ENCODE peak calls at places on chromosomes 1 and 21, in four cellular contexts. N is dorsolateral prefrontal cortex, I is sigmoid colon, K is MM.1S. R is an unnamed sample.

GRCh38 chr1:14476170-14476955 is 122.1 kb upstream of the KAZN start:
- DNase-seq in N (no peak), I (no peak), K (no peak), R (no peak)

GRCh38 chr1:211607752-211608478 is 29.0 kb upstream of the SLC30A1 start:
- DNase-seq in N (no peak), I (no peak), K (no peak), R (no peak)

GRCh38 chr1:6241887-6242740 is 1.9 kb upstream of the HES3 start:
- DNase-seq in N (no peak), I (no peak), K (no peak), R (no peak)

GRCh38 chr1:93576346-93576745 is 105.3 kb downstream of the BCAR3 start:
- DNase-seq in N (no peak), I (peak), K (no peak), R (no peak)

GRCh38 chr1:41539416-41539800 is 54.9 kb upstream of the EDN2 start:
- DNase-seq in N (no peak), I (peak), K (no peak), R (no peak)

GRCh38 chr1:169538998-169539871 is 47.0 kb downstream of the F5 start:
- DNase-seq in N (no peak), I (no peak), K (no peak), R (no peak)

GRCh38 chr1:50968884-50969610 is 998 bp upstream of the CDKN2C start:
- DNase-seq in N (peak), I (peak), K (no peak), R (no peak)

GRCh38 chr1:921011-921837 is 2.5 kb upstream of the SAMD11 start:
- DNase-seq in N (peak), I (no peak), K (peak), R (peak)

GRCh38 chr1:25566730-25567341 is 23.4 kb downstream of the LDLRAP1 start:
- DNase-seq in N (peak), I (peak), K (no peak), R (no peak)

GRCh38 chr1:32948905-32949304 is 15.7 kb downstream of the RNF19B start:
- DNase-seq in N (no peak), I (no peak), K (no peak), R (no peak)

GRCh38 chr1:13783551-13783950 is 83.6 kb downstream of the PRDM2 start:
- DNase-seq in N (no peak), I (no peak), K (no peak), R (no peak)

GRCh38 chr1:52238474-52238873 is 96.6 kb downstream of the ZFYVE9 start:
- DNase-seq in N (no peak), I (no peak), K (no peak), R (no peak)

GRCh38 chr1:212560933-212561460 is 47.6 kb upstream of the ATF3 start:
- DNase-seq in N (no peak), I (no peak), K (no peak), R (no peak)

DNA sequence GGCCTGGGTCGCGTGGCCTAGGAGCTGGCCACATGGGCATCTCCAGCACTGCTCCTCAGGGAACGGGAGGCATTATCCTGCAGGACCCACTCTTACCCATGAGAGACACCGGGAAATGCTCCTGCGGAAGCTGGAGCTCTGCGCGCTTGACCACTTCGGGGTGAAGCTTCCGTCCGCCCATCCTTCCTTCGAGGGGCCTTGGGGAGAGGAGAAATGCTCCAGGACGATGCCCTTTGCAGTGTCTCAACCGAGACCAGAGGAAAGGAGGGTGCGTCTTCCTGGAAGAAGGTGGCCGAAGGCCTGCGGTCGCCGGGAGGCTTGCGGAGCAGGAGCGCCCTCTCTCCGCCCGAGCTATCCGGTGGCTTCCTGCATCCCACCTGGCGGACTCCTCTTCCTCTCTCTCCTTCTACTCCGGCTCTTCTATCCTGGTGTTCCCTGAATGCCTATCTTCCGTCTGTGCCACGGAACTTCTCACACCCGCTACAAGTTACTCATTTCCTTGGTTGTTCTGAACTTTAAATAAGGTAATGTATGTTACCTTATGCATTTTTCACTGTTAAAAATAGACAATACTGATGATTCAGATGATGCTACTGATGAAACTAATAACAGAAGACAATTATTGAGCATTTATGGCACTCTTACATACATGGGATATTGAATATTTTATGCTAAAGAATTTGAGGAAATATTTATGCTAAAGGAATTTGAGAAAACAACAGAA is 91.4 kb downstream of the PRKAB2 start:
- DNase-seq in N (no peak), I (no peak), K (no peak), R (no peak)
- H3K4me3 ChIP-seq in N (no peak), I (no peak), K (peak), R (no peak)

GRCh38 chr21:43018519-43018918 is 44.2 kb downstream of the PKNOX1 start:
- DNase-seq in N (no peak), I (no peak), K (no peak), R (no peak)
- H3K4me3 ChIP-seq in N (no peak), I (no peak), K (no peak), R (no peak)

DNA sequence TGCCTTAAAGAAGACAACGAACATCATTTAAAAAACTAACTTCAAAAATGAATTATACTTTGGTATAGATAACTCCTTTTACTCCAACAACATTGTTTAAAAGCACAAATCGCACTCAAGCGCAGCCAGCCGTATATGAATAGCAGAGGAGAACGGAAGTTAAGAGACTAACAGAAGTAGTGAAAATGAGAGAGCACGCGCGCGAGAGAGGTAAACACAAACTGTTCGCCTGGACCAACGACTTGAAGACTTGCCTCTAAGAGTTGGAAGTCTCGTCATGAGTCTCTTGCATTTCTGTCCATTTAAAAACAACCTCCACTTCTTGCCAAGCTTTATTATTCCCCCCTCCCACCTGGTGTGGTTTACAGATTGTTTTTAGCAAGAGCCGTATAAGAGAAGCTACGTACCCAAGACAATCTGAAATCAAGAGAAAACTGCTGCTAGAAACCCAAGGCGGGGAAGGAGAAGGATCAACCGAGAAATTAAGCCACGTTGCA is 479 bp downstream of the SELENOF start:
- DNase-seq in N (no peak), I (no peak), K (peak), R (peak)
- H3K4me3 ChIP-seq in N (peak), I (peak), K (peak), R (peak)

DNA sequence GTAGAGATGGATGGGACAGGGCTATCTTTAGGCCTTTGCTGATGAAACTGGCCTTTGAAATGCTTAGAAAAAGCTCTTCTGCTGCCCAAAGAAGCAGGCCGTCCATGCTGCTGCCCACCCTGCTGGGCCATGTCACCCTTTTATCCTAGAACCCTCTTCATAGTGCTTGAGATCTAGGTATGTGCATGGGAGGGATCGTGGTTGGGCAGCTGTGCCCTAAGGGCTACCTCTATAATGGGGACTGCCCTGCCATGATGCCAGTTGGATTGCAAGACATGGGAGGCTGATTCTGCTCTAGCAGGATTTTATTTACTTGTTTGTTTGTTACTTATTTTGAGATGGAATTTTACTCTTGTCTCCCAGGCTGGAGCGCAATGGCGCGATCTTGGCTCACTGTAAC is 69.0 kb downstream of the HHAT start:
- DNase-seq in N (no peak), I (no peak), K (no peak), R (no peak)
- H3K4me3 ChIP-seq in N (no peak), I (no peak), K (no peak), R (no peak)

R was measured in Jurkat, Clone E6-1.